ENCODE peak calls at places on chromosomes 6 and 20, in four cellular contexts. One of them, this sample, is unnamed.

GRCh38 chr20:63064310-63064709 is 57.5 kb upstream of the BHLHE23 start:
- DNase-seq in activated B cell treated with CpG ODN at 0.5 μM for 24 hours: no peak
- DNase-seq in neural crest cell: no peak
- DNase-seq in fibroblast of mammary gland: no peak
- DNase-seq in this sample: no peak

GRCh38 chr6:152341596-152341995 is 295.6 kb downstream of the SYNE1 start:
- DNase-seq in neural crest cell: no peak
- DNase-seq in activated B cell treated with CpG ODN at 0.5 μM for 24 hours: no peak
- DNase-seq in fibroblast of mammary gland: no peak
- DNase-seq in this sample: no peak

GRCh38 chr20:2026514-2026913 is 32.7 kb upstream of the PDYN start:
- DNase-seq in neural crest cell: no peak
- DNase-seq in fibroblast of mammary gland: no peak
- DNase-seq in activated B cell treated with CpG ODN at 0.5 μM for 24 hours: no peak
- DNase-seq in this sample: no peak

GRCh38 chr6:1608976-1609661 is 596 bp upstream of the FOXC1 start:
- DNase-seq in fibroblast of mammary gland: no peak
- DNase-seq in activated B cell treated with CpG ODN at 0.5 μM for 24 hours: peak; percentile 35
- DNase-seq in neural crest cell: no peak
- DNase-seq in this sample: no peak

GRCh38 chr6:53702316-53702715 is 36.8 kb upstream of the KLHL31 start:
- DNase-seq in activated B cell treated with CpG ODN at 0.5 μM for 24 hours: no peak
- DNase-seq in fibroblast of mammary gland: no peak
- DNase-seq in neural crest cell: no peak
- DNase-seq in this sample: no peak

GRCh38 chr6:70956451-70957283 is at the start of gene B3GAT2:
- DNase-seq in neural crest cell: peak; percentile 36
- DNase-seq in activated B cell treated with CpG ODN at 0.5 μM for 24 hours: peak; percentile 21
- DNase-seq in fibroblast of mammary gland: peak; percentile 11
- DNase-seq in this sample: peak; percentile 19

GRCh38 chr6:18329781-18330180 is 57.4 kb upstream of the RNF144B start:
- DNase-seq in fibroblast of mammary gland: no peak
- DNase-seq in activated B cell treated with CpG ODN at 0.5 μM for 24 hours: no peak
- DNase-seq in neural crest cell: no peak
- DNase-seq in this sample: no peak

GRCh38 chr6:81694855-81695254 is 57.6 kb downstream of the TENT5A start:
- DNase-seq in neural crest cell: no peak
- DNase-seq in activated B cell treated with CpG ODN at 0.5 μM for 24 hours: no peak
- DNase-seq in fibroblast of mammary gland: no peak
- DNase-seq in this sample: no peak

GRCh38 chr6:46925563-46926253 is 4.0 kb upstream of the ADGRF5 start:
- DNase-seq in neural crest cell: no peak
- DNase-seq in activated B cell treated with CpG ODN at 0.5 μM for 24 hours: no peak
- DNase-seq in fibroblast of mammary gland: peak; percentile 81
- DNase-seq in this sample: no peak

GRCh38 chr20:12153616-12154015 is 235.9 kb downstream of the BTBD3 start:
- DNase-seq in neural crest cell: no peak
- DNase-seq in activated B cell treated with CpG ODN at 0.5 μM for 24 hours: no peak
- DNase-seq in fibroblast of mammary gland: peak; percentile 78
- DNase-seq in this sample: no peak

GRCh38 chr20:57445298-57445697 is 54.1 kb downstream of the RBM38 start:
- DNase-seq in fibroblast of mammary gland: peak; percentile 71
- DNase-seq in neural crest cell: no peak
- DNase-seq in activated B cell treated with CpG ODN at 0.5 μM for 24 hours: no peak
- DNase-seq in this sample: no peak

GRCh38 chr6:132491303-132491702 is 21.6 kb downstream of the STX7 start:
- DNase-seq in activated B cell treated with CpG ODN at 0.5 μM for 24 hours: no peak
- DNase-seq in fibroblast of mammary gland: peak; percentile 90
- DNase-seq in neural crest cell: no peak
- DNase-seq in this sample: no peak

GRCh38 chr20:1888796-1889463 is 6.3 kb upstream of the SIRPA start:
- DNase-seq in fibroblast of mammary gland: peak; percentile 32
- DNase-seq in activated B cell treated with CpG ODN at 0.5 μM for 24 hours: no peak
- DNase-seq in neural crest cell: no peak
- DNase-seq in this sample: no peak

GRCh38 chr20:32510601-32511357 is 74.4 kb downstream of the NOL4L start:
- DNase-seq in fibroblast of mammary gland: no peak
- DNase-seq in activated B cell treated with CpG ODN at 0.5 μM for 24 hours: no peak
- DNase-seq in neural crest cell: no peak
- DNase-seq in this sample: peak; percentile 38

GRCh38 chr6:136085370-136086115 is 164.6 kb downstream of the MTFR2 start:
- DNase-seq in activated B cell treated with CpG ODN at 0.5 μM for 24 hours: no peak
- DNase-seq in neural crest cell: no peak
- DNase-seq in fibroblast of mammary gland: peak; percentile 65
- DNase-seq in this sample: no peak

GRCh38 chr6:127119361-127120108 is 1.1 kb downstream of the RSPO3 start:
- DNase-seq in neural crest cell: peak; percentile 18
- DNase-seq in activated B cell treated with CpG ODN at 0.5 μM for 24 hours: no peak
- DNase-seq in fibroblast of mammary gland: no peak
- DNase-seq in this sample: peak; percentile 22

GRCh38 chr6:41963371-41963770 is 21.8 kb upstream of the CCND3 start:
- DNase-seq in activated B cell treated with CpG ODN at 0.5 μM for 24 hours: no peak
- DNase-seq in neural crest cell: no peak
- DNase-seq in fibroblast of mammary gland: no peak
- DNase-seq in this sample: no peak

GRCh38 chr6:144434308-144434990 is 149.3 kb downstream of the UTRN start:
- DNase-seq in fibroblast of mammary gland: peak; percentile 85
- DNase-seq in activated B cell treated with CpG ODN at 0.5 μM for 24 hours: no peak
- DNase-seq in neural crest cell: no peak
- DNase-seq in this sample: no peak

GRCh38 chr6:22062807-22063408 is 233.9 kb downstream of the PRL start:
- DNase-seq in activated B cell treated with CpG ODN at 0.5 μM for 24 hours: peak; percentile 28
- DNase-seq in fibroblast of mammary gland: no peak
- DNase-seq in neural crest cell: no peak
- DNase-seq in this sample: no peak

GRCh38 chr6:169224185-169224695 is 29.4 kb downstream of the THBS2 start:
- DNase-seq in activated B cell treated with CpG ODN at 0.5 μM for 24 hours: no peak
- DNase-seq in neural crest cell: no peak
- DNase-seq in fibroblast of mammary gland: peak; percentile 96
- DNase-seq in this sample: no peak

GRCh38 chr20:8150591-8150990 is 18.5 kb downstream of the PLCB1 start:
- DNase-seq in activated B cell treated with CpG ODN at 0.5 μM for 24 hours: no peak
- DNase-seq in neural crest cell: no peak
- DNase-seq in fibroblast of mammary gland: peak; percentile 11
- DNase-seq in this sample: no peak

GRCh38 chr6:35170166-35170565 is 29.0 kb upstream of the TCP11 start:
- DNase-seq in activated B cell treated with CpG ODN at 0.5 μM for 24 hours: no peak
- DNase-seq in neural crest cell: no peak
- DNase-seq in fibroblast of mammary gland: peak; percentile 89
- DNase-seq in this sample: no peak

GRCh38 chr6:18725449-18725848 is 338.3 kb downstream of the RNF144B start:
- DNase-seq in activated B cell treated with CpG ODN at 0.5 μM for 24 hours: no peak
- DNase-seq in neural crest cell: no peak
- DNase-seq in fibroblast of mammary gland: no peak
- DNase-seq in this sample: no peak

GRCh38 chr6:132734694-132735236 is 20.9 kb upstream of the VNN1 start:
- DNase-seq in fibroblast of mammary gland: peak; percentile 74
- DNase-seq in neural crest cell: no peak
- DNase-seq in activated B cell treated with CpG ODN at 0.5 μM for 24 hours: no peak
- DNase-seq in this sample: no peak

GRCh38 chr20:34475979-34476736 is 40.1 kb upstream of the DYNLRB1 start:
- DNase-seq in neural crest cell: no peak
- DNase-seq in activated B cell treated with CpG ODN at 0.5 μM for 24 hours: peak; percentile 45
- DNase-seq in fibroblast of mammary gland: peak; percentile 25
- DNase-seq in this sample: no peak

GRCh38 chr6:165468836-165469235 is 159.4 kb upstream of the C6orf118 start:
- DNase-seq in activated B cell treated with CpG ODN at 0.5 μM for 24 hours: no peak
- DNase-seq in neural crest cell: no peak
- DNase-seq in fibroblast of mammary gland: no peak
- DNase-seq in this sample: no peak

DNA sequence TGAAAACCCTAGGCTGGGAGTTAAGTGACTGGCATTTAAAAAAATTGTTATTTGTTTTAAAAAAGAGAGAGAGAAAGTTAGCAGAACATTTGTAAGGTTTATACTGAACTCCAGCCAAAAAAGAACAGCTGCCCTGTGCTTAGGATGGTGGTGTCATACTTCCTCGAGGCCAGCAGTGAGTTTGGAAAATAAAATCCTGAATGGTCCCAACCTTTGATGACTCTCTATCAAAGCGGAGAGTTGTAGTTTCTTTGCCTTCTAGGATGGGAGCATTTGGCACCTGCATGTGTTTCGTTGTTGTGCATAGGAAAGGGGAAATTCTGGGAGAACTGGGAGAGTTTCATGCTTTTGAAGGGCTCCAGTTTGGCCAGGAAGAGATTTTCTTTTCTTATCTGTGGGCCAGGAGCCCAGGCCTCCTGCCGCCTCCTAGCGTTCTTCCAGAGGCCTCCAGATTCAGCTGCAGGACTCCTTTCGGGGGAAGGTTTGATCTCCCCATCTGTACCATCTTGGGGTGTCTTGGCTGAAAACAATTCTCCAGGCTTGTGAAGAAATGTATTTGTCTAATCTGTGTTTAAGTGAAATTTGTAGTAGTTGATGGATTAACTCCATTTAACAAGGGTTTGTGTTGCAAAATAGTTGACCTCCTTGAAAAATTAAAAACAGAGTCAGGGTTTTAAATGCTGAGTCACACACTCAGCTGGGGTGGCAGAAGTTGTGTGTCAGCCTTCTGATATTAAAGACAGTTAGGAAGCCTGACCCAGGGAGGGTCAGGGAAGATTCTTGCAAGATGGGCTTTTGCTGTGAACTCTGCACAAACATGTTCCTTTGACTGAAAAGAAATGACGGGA is 63.4 kb downstream of the TXNDC5 start:
- DNase-seq in fibroblast of mammary gland: peak; percentile 69
- DNase-seq in neural crest cell: no peak
- DNase-seq in activated B cell treated with CpG ODN at 0.5 μM for 24 hours: no peak
- DNase-seq in this sample: no peak
- TF ChIP-seq CTCF in fibroblast of mammary gland: peak; percentile 11
- TF ChIP-seq CTCF in neural crest cell: no peak
- TF ChIP-seq CTCF in activated B cell treated with CpG ODN at 0.5 μM for 24 hours: no peak
- TF ChIP-seq CTCF in this sample: no peak

GRCh38 chr6:98794306-98794852 is 40.0 kb upstream of the POU3F2 start:
- DNase-seq in activated B cell treated with CpG ODN at 0.5 μM for 24 hours: no peak
- DNase-seq in fibroblast of mammary gland: no peak
- DNase-seq in neural crest cell: no peak
- DNase-seq in this sample: no peak
- TF ChIP-seq CTCF in activated B cell treated with CpG ODN at 0.5 μM for 24 hours: no peak
- TF ChIP-seq CTCF in fibroblast of mammary gland: no peak
- TF ChIP-seq CTCF in neural crest cell: no peak
- TF ChIP-seq CTCF in this sample: no peak

DNA sequence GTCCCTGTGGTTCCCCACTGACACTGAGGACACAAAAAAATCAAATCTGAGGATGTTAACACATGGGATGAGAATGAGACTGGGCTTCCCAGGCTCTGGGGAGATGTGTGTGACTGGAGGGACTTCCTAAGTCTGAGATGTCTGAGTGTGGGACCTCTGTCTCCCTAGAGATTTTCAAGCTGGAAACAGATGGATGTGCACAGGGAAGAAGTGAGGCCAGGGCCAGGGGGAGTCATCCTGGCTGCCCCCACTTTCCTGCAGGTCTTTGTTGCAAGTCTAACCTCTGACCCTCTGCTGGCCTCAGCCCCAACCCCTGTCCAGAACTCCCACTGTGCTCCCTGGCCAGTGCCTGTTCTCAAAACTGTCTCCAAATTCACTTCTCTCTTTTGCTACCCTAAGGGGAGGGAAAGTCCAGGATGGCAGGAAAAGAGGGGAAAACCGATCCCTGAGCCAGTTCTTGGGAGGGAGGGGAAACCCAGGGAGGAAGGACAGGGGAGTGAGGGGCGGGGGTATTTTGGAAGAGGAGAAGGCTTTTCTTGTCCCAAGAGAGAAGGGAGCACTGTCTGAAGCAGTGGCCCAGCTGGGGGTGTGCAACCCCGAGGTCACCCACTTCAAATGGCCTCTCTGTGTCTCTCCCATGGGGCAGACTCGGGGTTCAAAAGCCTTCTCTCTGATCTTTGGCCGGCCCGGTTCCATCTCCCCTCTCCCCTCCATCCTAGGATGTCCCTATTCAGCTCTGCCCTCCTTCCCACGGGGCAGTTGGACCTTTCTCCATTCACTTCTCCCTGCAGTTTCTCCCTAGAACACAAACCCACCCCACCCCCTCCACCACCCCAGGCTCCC is 3.1 kb downstream of the PPP1R18 start:
- DNase-seq in activated B cell treated with CpG ODN at 0.5 μM for 24 hours: no peak
- DNase-seq in neural crest cell: no peak
- DNase-seq in fibroblast of mammary gland: no peak
- DNase-seq in this sample: no peak
- TF ChIP-seq CTCF in activated B cell treated with CpG ODN at 0.5 μM for 24 hours: no peak
- TF ChIP-seq CTCF in neural crest cell: no peak
- TF ChIP-seq CTCF in fibroblast of mammary gland: no peak
- TF ChIP-seq CTCF in this sample: no peak

DNA sequence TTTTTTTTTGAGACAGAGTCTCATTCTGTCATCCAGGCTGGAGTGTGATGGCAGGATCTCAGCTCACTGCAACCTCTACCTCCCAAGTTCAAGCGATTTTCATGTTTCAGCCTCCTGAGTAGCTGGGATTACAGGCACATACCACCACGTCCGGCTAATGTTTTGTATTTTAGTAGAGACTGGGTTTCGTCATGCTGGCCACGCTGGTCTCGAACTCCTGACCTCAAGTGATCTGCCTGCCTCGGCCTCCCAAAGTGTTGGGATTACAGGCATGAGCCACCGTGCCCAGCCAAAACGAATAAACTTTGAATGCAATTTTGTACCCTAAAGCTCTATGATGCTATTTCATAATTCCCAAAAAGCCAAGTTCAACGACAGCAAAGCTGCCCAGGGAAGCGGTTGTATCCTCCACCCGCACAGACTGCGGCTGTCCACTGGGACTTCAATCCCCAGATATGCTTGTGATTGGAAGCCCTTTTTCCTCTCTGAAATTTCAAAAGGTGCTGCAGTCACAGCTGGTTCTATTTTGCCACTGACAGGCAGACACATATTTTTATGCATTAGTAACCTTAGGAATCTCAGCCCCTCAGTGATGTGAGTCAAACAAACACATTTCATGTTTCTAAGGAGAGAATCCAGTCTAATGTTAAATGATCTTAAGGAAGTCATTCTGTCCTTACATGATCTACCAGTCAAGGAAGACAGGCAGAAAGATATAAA is 8.7 kb upstream of the RAMACL start:
- DNase-seq in fibroblast of mammary gland: peak; percentile 93
- DNase-seq in neural crest cell: no peak
- DNase-seq in activated B cell treated with CpG ODN at 0.5 μM for 24 hours: no peak
- DNase-seq in this sample: no peak
- TF ChIP-seq CTCF in fibroblast of mammary gland: no peak
- TF ChIP-seq CTCF in neural crest cell: no peak
- TF ChIP-seq CTCF in activated B cell treated with CpG ODN at 0.5 μM for 24 hours: no peak
- TF ChIP-seq CTCF in this sample: no peak

DNA sequence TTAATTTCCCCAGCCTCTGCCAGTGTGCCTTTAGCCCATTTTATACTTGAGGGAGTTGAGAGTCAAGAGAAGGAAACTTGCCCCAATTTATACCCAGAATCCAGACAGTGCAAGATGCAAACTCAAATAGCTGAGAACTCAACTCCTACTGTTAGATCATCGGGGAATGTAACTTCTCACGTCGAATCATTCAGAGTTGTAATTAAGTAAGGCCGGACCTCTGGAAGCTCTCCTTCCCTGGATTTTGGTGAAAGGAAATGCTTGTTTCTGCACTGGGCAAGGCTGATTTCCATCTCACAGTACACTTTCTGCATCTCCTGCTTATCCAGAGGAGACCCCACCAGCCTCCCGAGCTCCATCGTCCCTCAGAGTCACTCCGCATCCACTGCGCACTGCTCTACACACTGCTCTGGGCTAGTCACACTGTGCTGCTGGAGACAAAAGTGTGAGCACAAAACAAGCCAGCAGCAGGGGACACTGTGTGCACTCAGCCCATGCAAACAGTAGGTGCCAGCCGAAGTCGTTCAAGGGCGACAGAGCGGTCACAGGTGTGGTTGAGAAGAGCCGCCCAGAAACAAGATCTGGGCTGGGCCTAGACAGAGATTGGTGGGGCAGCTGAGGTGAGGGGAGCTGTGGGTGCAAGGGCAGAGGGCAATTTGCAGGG is 150.4 kb upstream of the QKI start:
- DNase-seq in fibroblast of mammary gland: no peak
- DNase-seq in neural crest cell: no peak
- DNase-seq in activated B cell treated with CpG ODN at 0.5 μM for 24 hours: no peak
- DNase-seq in this sample: no peak
- TF ChIP-seq CTCF in fibroblast of mammary gland: no peak
- TF ChIP-seq CTCF in neural crest cell: no peak
- TF ChIP-seq CTCF in activated B cell treated with CpG ODN at 0.5 μM for 24 hours: no peak
- TF ChIP-seq CTCF in this sample: no peak